ENCODE peak calls at places on chromosome 9, in eight cellular contexts. C is nephron progenitor cell, H is chondrocyte, F is CD14-positive monocyte, S is brain microvascular endothelial cell, M is A549, L is Peyer's patch, V is fibroblast of mammary gland. Q is an unnamed sample.

GRCh38 chr9:108466238-108466637 is 389.5 kb downstream of the ACTL7B start:
- DNase-seq in F (no peak), M (no peak), L (no peak), S (no peak), H (no peak), C (no peak), V (no peak), Q (no peak)

GRCh38 chr9:37408933-37409710 is 13.4 kb upstream of the GRHPR start:
- DNase-seq in H (no peak), C (no peak), L (peak), F (no peak), V (no peak), M (no peak), S (no peak), Q (no peak)

GRCh38 chr9:130128782-130129424 is 43.3 kb upstream of the NCS1 start:
- DNase-seq in L (peak), M (no peak), V (peak), F (peak), C (no peak), S (peak), H (no peak), Q (peak)

GRCh38 chr9:99851028-99851822 is 29.5 kb downstream of the NR4A3 start:
- DNase-seq in L (peak), C (no peak), S (no peak), M (no peak), H (no peak), F (no peak), V (no peak), Q (no peak)

GRCh38 chr9:20217596-20217995 is 404.7 kb downstream of the MLLT3 start:
- DNase-seq in L (no peak), H (no peak), M (no peak), V (peak), C (no peak), S (no peak), F (no peak), Q (no peak)

GRCh38 chr9:1208185-1208584 is 158.0 kb downstream of the DMRT2 start:
- DNase-seq in M (no peak), F (no peak), H (no peak), C (no peak), V (peak), S (peak), L (no peak), Q (no peak)

GRCh38 chr9:124340219-124341069 is 74.8 kb downstream of the PSMB7 start:
- DNase-seq in C (no peak), M (no peak), V (no peak), H (no peak), F (no peak), S (no peak), L (no peak), Q (no peak)

GRCh38 chr9:33044677-33045282 is 19.7 kb downstream of the DNAJA1 start:
- DNase-seq in C (peak), H (no peak), M (peak), F (no peak), L (no peak), V (peak), S (no peak), Q (no peak)

GRCh38 chr9:21741151-21741550 is 61.3 kb upstream of the MTAP start:
- DNase-seq in S (no peak), C (no peak), M (no peak), L (no peak), F (no peak), V (peak), H (no peak), Q (no peak)

GRCh38 chr9:76181020-76181641 is 213.1 kb downstream of the RFK start:
- DNase-seq in F (no peak), V (peak), H (no peak), C (no peak), S (peak), M (peak), L (no peak), Q (no peak)

GRCh38 chr9:76180541-76180940 is 213.7 kb downstream of the RFK start:
- DNase-seq in S (peak), C (no peak), F (no peak), V (no peak), H (no peak), L (no peak), M (no peak), Q (no peak)

GRCh38 chr9:76177924-76178323 is 216.3 kb downstream of the RFK start:
- DNase-seq in C (no peak), F (no peak), L (no peak), V (no peak), M (no peak), H (no peak), S (no peak), Q (no peak)

GRCh38 chr9:76185432-76185831 is 208.8 kb downstream of the RFK start:
- DNase-seq in L (no peak), V (no peak), C (no peak), S (no peak), F (no peak), H (no peak), M (no peak), Q (no peak)

GRCh38 chr9:76181781-76182180 is 212.4 kb downstream of the RFK start:
- DNase-seq in L (no peak), H (no peak), F (no peak), C (peak), M (no peak), S (no peak), V (no peak), Q (no peak)
- TF ChIP-seq CTCF in L (no peak), H (no peak), F (no peak), C (no peak), M (no peak), S (no peak), V (no peak), Q (no peak)

GRCh38 chr9:8762676-8763075 is 963.1 kb upstream of the DMAC1 start:
- DNase-seq in S (no peak), V (no peak), M (no peak), C (peak), F (no peak), L (no peak), H (no peak), Q (no peak)
- TF ChIP-seq CTCF in S (no peak), V (no peak), M (no peak), C (no peak), F (no peak), L (peak), H (no peak), Q (no peak)

GRCh38 chr9:98191210-98191609 is 1.2 kb downstream of the CORO2A start:
- DNase-seq in C (no peak), F (no peak), V (no peak), L (no peak), H (peak), S (no peak), M (no peak), Q (no peak)

GRCh38 chr9:98191615-98192502 is 578 bp downstream of the CORO2A start:
- DNase-seq in C (peak), M (no peak), V (no peak), S (no peak), H (peak), F (no peak), L (peak), Q (peak)

GRCh38 chr9:98193336-98193944 is 1.0 kb upstream of the CORO2A start:
- DNase-seq in L (no peak), S (no peak), C (no peak), H (no peak), F (no peak), M (no peak), V (no peak), Q (no peak)

GRCh38 chr9:98190757-98191105 is 1.7 kb downstream of the CORO2A start:
- DNase-seq in M (no peak), L (no peak), C (no peak), S (no peak), F (no peak), H (peak), V (no peak), Q (no peak)

GRCh38 chr9:98192503-98193335 is at the start of gene CORO2A:
- DNase-seq in L (peak), S (peak), C (peak), M (peak), F (no peak), V (peak), H (no peak), Q (peak)
- TF ChIP-seq CTCF in L (peak), S (peak), C (peak), M (peak), F (peak), V (peak), H (peak), Q (peak)

DNA sequence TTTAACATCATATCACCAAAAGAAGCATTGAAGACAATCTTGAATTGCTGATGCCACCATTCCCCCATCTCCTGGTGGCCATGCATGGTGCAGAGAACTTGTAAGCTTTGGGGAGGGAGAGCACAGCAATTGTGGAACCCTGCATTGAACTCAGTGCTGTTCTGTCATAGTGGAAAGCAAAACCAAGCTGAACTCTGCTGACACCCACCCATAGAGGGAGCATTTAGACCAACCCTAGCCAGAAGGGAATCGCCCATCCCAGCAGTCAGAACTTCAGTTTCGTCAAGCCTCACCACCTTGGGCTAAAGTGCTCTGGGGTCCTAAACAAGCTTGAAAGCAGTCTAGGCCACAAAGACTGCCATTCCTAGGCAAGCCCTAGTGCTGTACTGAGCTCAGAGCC is 37.4 kb upstream of the RUSC2 start:
- DNase-seq in F (no peak), L (no peak), H (no peak), S (no peak), V (no peak), C (no peak), M (no peak), Q (no peak)
- TF ChIP-seq CTCF in F (no peak), L (no peak), H (peak), S (peak), V (peak), C (no peak), M (no peak), Q (no peak)

GRCh38 chr9:90053027-90053426 is 448.2 kb downstream of the GADD45G start:
- DNase-seq in L (no peak), H (no peak), M (no peak), F (no peak), S (no peak), V (no peak), C (peak), Q (no peak)
- TF ChIP-seq CTCF in L (no peak), H (peak), M (no peak), F (peak), S (peak), V (peak), C (no peak), Q (peak)

GRCh38 chr9:136230773-136231172 is 14.8 kb downstream of the QSOX2 start:
- DNase-seq in H (no peak), C (no peak), V (no peak), F (no peak), M (no peak), S (no peak), L (no peak), Q (no peak)
- TF ChIP-seq CTCF in H (no peak), C (no peak), V (no peak), F (no peak), M (no peak), S (no peak), L (no peak), Q (no peak)

DNA sequence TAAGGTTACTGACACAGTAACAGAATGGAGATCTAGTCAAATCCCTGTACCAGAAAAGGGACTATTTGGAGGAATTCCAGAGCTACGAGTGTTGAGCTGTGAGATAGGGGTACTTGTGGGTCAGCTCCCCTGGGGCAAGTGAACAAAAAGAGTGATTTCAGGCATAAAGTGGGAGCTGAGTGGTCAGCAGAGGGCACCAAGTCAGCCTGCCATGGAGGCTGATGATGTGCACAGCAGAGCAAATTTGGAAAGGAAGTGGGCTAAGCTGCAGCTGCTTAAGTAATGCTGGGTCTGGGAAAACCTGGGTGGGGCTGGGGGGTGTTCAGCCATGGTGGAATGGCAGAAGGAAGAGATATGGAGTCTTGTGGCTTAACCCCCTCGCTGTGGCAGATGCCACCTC is 327.9 kb downstream of the NTRK2 start:
- DNase-seq in S (no peak), F (no peak), M (no peak), C (no peak), L (no peak), V (no peak), H (no peak), Q (no peak)
- TF ChIP-seq CTCF in S (no peak), F (no peak), M (no peak), C (no peak), L (no peak), V (no peak), H (no peak), Q (no peak)

DNA sequence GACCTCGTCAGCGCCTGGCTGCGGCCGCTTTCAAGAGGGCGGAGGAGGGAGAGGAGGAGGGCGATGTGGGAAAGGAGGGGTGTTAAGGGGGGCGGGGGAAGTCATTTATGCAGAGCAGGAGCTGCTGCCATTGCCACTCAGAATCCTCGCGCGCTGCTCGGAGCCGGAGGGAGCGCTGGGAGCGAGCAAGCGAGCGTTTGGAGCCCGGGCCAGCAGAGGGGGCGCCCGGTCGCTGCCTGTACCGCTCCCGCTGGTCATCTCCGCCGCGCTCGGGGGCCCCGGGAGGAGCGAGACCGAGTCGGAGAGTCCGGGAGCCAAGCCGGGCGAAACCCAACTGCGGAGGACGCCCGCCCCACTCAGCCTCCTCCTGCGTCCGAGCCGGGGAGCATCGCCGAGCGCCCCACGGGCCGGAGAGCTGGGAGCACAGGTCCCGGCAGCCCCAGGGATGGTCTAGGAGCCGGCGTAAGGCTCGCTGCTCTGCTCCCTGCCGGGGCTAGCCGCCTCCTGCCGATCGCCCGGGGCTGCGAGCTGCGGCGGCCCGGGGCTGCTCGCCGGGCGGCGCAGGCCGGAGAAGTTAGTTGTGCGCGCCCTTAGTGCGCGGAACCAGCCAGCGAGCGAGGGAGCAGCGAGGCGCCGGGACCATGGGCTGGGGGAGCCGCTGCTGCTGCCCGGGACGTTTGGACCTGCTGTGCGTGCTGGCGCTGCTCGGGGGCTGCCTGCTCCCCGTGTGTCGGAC is at the start of gene PCSK5:
- DNase-seq in L (peak), H (peak), F (peak), V (peak), S (peak), M (peak), C (peak), Q (peak)
- TF ChIP-seq CTCF in L (no peak), H (peak), F (no peak), V (no peak), S (peak), M (peak), C (peak), Q (peak)